ENCODE peak calls at places on chromosomes 3 and 15, in nine cellular contexts. O is left lung; U is endothelial cell of umbilical vein; A is colonic mucosa; P is right lobe of liver; C is Peyer's patch; B is CD8-positive, alpha-beta T cell; S is WERI-Rb-1; I is GM23338. T is an unnamed sample. For H3K36me3, the result is how much of the 10 kb centered on the place peaks cover.

GRCh38 chr3:76873509-76874242 is 166.2 kb upstream of the ROBO2 start:
- DNase-seq in S (no peak), B (no peak), U (no peak), O (no peak), P (no peak), I (peak), C (no peak), A (peak), T (no peak)

GRCh38 chr3:51974963-51975856 is at the start of gene ABHD14A:
- DNase-seq in O (peak), C (peak), A (peak), U (peak), P (peak), S (peak), B (peak), I (peak), T (peak)

GRCh38 chr15:79442911-79443310 is 10.8 kb downstream of the MINAR1 start:
- DNase-seq in O (no peak), P (no peak), A (no peak), U (no peak), I (peak), S (peak), C (no peak), B (no peak), T (no peak)

GRCh38 chr15:93029613-93030429 is 59.2 kb downstream of the RGMA start:
- DNase-seq in A (no peak), U (peak), C (no peak), O (no peak), I (no peak), P (no peak), S (no peak), B (no peak), T (no peak)

GRCh38 chr3:59300727-59301134 is 250.9 kb upstream of the CFAP20DC start:
- DNase-seq in O (no peak), A (no peak), P (no peak), C (no peak), U (no peak), S (no peak), B (no peak), I (no peak), T (no peak)

GRCh38 chr3:192851821-192852352 is 65.8 kb downstream of the MB21D2 start:
- DNase-seq in B (no peak), I (no peak), A (peak), O (peak), U (peak), C (peak), P (peak), S (no peak), T (no peak)

GRCh38 chr3:146750196-146750595 is 145.1 kb upstream of the PLSCR5 start:
- DNase-seq in S (no peak), P (no peak), A (no peak), C (no peak), U (peak), I (no peak), O (no peak), B (no peak), T (no peak)

GRCh38 chr3:181952221-181952620 is 240.5 kb downstream of the SOX2 start:
- DNase-seq in B (no peak), I (no peak), O (no peak), U (no peak), A (no peak), P (no peak), S (no peak), C (no peak), T (no peak)

GRCh38 chr15:38893920-38894259 is 329.3 kb upstream of the RASGRP1 start:
- DNase-seq in S (no peak), B (no peak), U (no peak), P (no peak), I (no peak), A (no peak), O (no peak), C (no peak), T (no peak)

GRCh38 chr3:9749663-9750555 is at the start of gene OGG1:
- DNase-seq in B (peak), I (peak), P (peak), A (peak), U (peak), O (peak), S (peak), C (peak), T (peak)

GRCh38 chr3:159804726-159805410 is 183.8 kb upstream of the IL12A start:
- DNase-seq in I (peak), P (no peak), B (no peak), A (peak), O (peak), U (peak), S (peak), C (no peak), T (peak)

GRCh38 chr3:45800611-45801010 is 4.3 kb upstream of the SLC6A20 start:
- DNase-seq in O (no peak), A (peak), C (no peak), P (no peak), S (no peak), U (no peak), I (no peak), B (no peak), T (no peak)

GRCh38 chr3:21705769-21706168 is 45.2 kb downstream of the ZNF385D start:
- DNase-seq in I (no peak), U (no peak), A (no peak), P (peak), S (no peak), B (no peak), O (no peak), C (no peak), T (no peak)

GRCh38 chr15:90138071-90138833 is 36.0 kb upstream of the IDH2 start:
- DNase-seq in C (no peak), A (no peak), U (no peak), I (no peak), O (peak), B (no peak), S (no peak), P (peak), T (no peak)

GRCh38 chr3:80232760-80233159 is 465.0 kb upstream of the ROBO1 start:
- DNase-seq in C (no peak), S (no peak), I (peak), U (peak), B (no peak), A (no peak), P (no peak), O (no peak), T (no peak)

GRCh38 chr3:6734395-6734746 is 126.5 kb upstream of the GRM7 start:
- DNase-seq in B (no peak), U (no peak), C (no peak), I (no peak), S (no peak), P (no peak), O (no peak), A (no peak), T (no peak)

GRCh38 chr15:81859737-81860516 is 185.9 kb downstream of the MEX3B start:
- DNase-seq in P (no peak), I (no peak), A (no peak), B (no peak), O (no peak), C (no peak), U (no peak), S (no peak), T (no peak)

GRCh38 chr3:87207500-87207899 is 19.6 kb upstream of the CHMP2B start:
- DNase-seq in B (no peak), C (no peak), U (no peak), S (no peak), O (no peak), P (no peak), I (no peak), A (no peak), T (no peak)

GRCh38 chr3:98240133-98240532 is 23.9 kb upstream of the OR5H6 start:
- DNase-seq in C (no peak), B (no peak), P (no peak), U (no peak), I (no peak), O (no peak), S (no peak), A (no peak), T (no peak)

GRCh38 chr3:145182196-145182911 is 978.6 kb downstream of the PLOD2 start:
- DNase-seq in C (no peak), I (no peak), U (peak), O (no peak), B (no peak), S (no peak), A (no peak), P (no peak), T (no peak)

GRCh38 chr3:43733459-43734384 is 43.0 kb downstream of the ABHD5 start:
- DNase-seq in A (no peak), S (no peak), C (no peak), O (peak), P (no peak), I (peak), U (peak), B (no peak), T (no peak)

GRCh38 chr3:155416500-155417118 is 123.1 kb upstream of the STRIT1 start:
- DNase-seq in A (no peak), S (no peak), C (no peak), I (no peak), O (no peak), U (no peak), B (no peak), P (no peak), T (no peak)
- H3K4me3 ChIP-seq in A (no peak), S (no peak), C (no peak), I (no peak), O (no peak), U (no peak), B (no peak), P (no peak), T (no peak)

DNA sequence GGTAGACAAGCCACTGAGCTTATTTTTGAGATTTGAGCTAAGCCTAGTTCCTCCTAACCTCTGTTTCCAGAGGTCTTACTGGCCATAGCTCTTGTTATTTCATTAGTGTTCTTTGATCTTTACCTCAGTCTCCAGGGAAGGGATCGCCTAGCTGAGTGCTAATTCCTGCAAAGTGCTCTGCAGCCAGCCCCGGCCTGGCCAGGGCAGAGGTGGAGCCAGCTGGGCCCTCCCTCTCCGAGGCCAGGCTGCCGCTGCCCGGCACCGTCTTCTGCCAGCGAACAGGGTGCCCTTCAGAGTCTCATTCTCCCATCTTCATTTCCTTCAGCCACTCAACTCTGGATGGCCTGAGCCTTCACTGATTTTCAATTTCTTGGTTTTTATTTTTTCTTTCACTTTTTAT is 19.7 kb downstream of the FAN1 start:
- DNase-seq in U (no peak), B (no peak), I (no peak), A (no peak), O (no peak), S (no peak), P (no peak), C (no peak), T (no peak)
- H3K36me3 ChIP-seq in U (under half), B (half or more), I (under half), A (under half), O (under half), S (half or more), P (half or more), C (under half), T (under half)

DNA sequence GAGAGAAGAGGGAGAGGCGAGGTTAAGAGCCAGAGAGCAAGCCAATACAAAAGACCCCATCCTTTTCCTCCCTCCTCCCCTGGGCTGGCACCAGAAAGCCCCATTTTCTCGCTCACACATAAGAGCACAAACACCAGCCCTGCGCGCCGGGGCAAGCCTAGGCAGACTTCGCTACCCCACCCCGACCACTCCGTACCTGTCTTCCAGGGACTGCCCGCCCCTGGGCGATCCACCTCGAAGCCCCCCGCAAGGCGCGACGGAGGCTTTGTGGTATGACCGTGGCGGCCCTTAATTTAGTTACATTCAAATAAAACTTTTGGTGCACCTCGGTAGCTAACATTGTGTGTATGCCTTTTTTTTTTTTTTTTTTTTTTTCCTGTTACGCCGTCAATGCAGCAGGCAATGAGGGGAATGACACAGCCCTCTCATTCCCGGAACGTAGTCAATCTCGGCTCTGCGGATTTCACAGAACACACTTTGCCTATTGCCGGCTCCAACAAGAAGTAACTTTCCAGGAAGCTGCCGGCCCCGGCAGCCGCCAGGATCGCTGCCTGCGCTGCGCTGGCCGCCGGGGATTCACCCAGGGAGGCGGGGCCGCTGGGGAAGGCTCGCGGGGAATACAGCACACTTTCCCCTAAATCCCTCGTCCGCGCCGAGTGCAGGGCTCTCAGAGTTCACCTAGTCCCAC is 7.7 kb downstream of the BCL6 start:
- DNase-seq in U (peak), A (peak), P (peak), C (peak), S (peak), I (peak), B (no peak), O (peak), T (peak)
- TF ChIP-seq CTCF in U (no peak), A (no peak), P (no peak), C (peak), S (no peak), I (no peak), B (no peak), O (no peak), T (peak)

DNA sequence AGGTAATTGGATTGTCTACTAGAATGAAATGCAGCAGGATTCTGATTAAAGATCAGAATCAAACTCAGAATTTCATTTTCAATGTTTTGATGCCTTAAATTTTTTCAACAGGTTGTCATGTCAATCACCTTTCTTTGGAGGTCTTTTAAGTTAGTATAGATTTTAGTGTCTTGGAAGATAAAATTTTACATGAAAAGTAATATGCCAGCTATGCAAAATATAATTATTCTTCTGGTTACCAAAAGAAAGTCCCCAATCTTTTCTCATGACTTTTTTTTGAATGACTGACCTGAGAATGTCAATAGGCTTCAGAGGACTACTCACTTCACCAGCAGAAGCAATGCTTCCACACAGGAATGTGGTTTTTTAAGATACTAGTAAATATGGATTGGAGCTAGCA is 4.3 kb downstream of the FGF7 start:
- DNase-seq in S (no peak), A (no peak), P (no peak), B (no peak), U (no peak), O (no peak), I (no peak), C (no peak), T (no peak)
- H3K4me3 ChIP-seq in S (no peak), A (no peak), P (no peak), B (no peak), U (no peak), O (peak), I (no peak), C (no peak), T (no peak)